ENCODE peak calls at places on chromosomes 2 and 18, in eight cellular contexts. D is DMS153, Y is fibroblast of the conjunctiva, J is GM13976, G is SW480, Z is germinal center, T is occipital lobe, S is HS-5. C is an unnamed sample.

GRCh38 chr2:27891063-27891819 is 712 bp downstream of the BABAM2 start:
- DNase-seq in Y (peak), J (peak), Z (peak), T (peak), D (peak), S (peak), G (peak), C (no peak)

GRCh38 chr2:127413782-127414743 is 4.2 kb upstream of the PROC start:
- DNase-seq in D (no peak), G (no peak), J (no peak), T (no peak), S (peak), Z (no peak), Y (peak), C (no peak)

GRCh38 chr18:47748093-47748796 is 182.2 kb downstream of the SMAD2 start:
- DNase-seq in D (no peak), J (no peak), T (no peak), Z (no peak), G (no peak), S (no peak), Y (no peak), C (no peak)

GRCh38 chr2:236136483-236136882 is 31.7 kb downstream of the GBX2 start:
- DNase-seq in S (no peak), Z (no peak), J (no peak), Y (no peak), D (no peak), G (no peak), T (no peak), C (peak)

GRCh38 chr2:55616509-55617159 is 788 bp downstream of the PPP4R3B start:
- DNase-seq in T (peak), D (peak), G (peak), S (peak), J (peak), Y (peak), Z (peak), C (peak)

GRCh38 chr2:222315443-222316121 is 16.8 kb upstream of the PAX3 start:
- DNase-seq in Z (no peak), S (no peak), J (no peak), Y (no peak), T (no peak), D (no peak), G (no peak), C (no peak)

GRCh38 chr2:151907933-151908882 is 80.0 kb upstream of the ARL5A start:
- DNase-seq in D (no peak), Z (no peak), Y (no peak), G (no peak), S (no peak), J (no peak), T (no peak), C (no peak)

GRCh38 chr2:233952335-233952734 is 35.2 kb downstream of the TRPM8 start:
- DNase-seq in S (no peak), T (no peak), J (no peak), D (no peak), Y (no peak), Z (no peak), G (no peak), C (no peak)

GRCh38 chr18:21949326-21950015 is 208.9 kb downstream of the MIB1 start:
- DNase-seq in Z (no peak), S (no peak), G (no peak), T (no peak), Y (no peak), D (no peak), J (no peak), C (no peak)

GRCh38 chr2:75752828-75753227 is 42.1 kb upstream of the GCFC2 start:
- DNase-seq in Y (no peak), Z (no peak), S (no peak), T (no peak), D (no peak), G (no peak), J (no peak), C (no peak)

GRCh38 chr18:72107647-72108046 is 436.5 kb downstream of the CBLN2 start:
- DNase-seq in G (peak), S (no peak), D (peak), J (no peak), Y (peak), Z (no peak), T (no peak), C (no peak)

GRCh38 chr2:184683923-184684322 is 85.6 kb downstream of the ZNF804A start:
- DNase-seq in G (no peak), Y (no peak), T (no peak), Z (no peak), J (no peak), D (peak), S (no peak), C (no peak)

GRCh38 chr18:27004056-27004829 is 138.7 kb upstream of the AQP4 start:
- DNase-seq in Y (peak), G (no peak), D (no peak), J (no peak), Z (no peak), S (no peak), T (no peak), C (no peak)

GRCh38 chr2:239946570-239947311 is 78.4 kb downstream of the NDUFA10 start:
- DNase-seq in S (no peak), J (no peak), Z (no peak), G (no peak), Y (no peak), T (no peak), D (no peak), C (peak)

GRCh38 chr2:224127871-224128501 is 88.9 kb upstream of the SERPINE2 start:
- DNase-seq in Y (peak), J (no peak), G (no peak), D (no peak), T (no peak), Z (no peak), S (no peak), C (no peak)

GRCh38 chr2:65050931-65051330 is 5.3 kb upstream of the CEP68 start:
- DNase-seq in Y (no peak), J (no peak), S (no peak), G (no peak), Z (no peak), T (no peak), D (no peak), C (no peak)

GRCh38 chr2:57330447-57330846 is 716.2 kb upstream of the VRK2 start:
- DNase-seq in G (no peak), D (no peak), S (peak), Y (no peak), Z (no peak), J (no peak), T (no peak), C (no peak)

GRCh38 chr2:200448460-200448859 is 61.4 kb downstream of the KCTD18 start:
- DNase-seq in Z (no peak), J (no peak), Y (no peak), T (no peak), G (no peak), D (no peak), S (no peak), C (no peak)

GRCh38 chr2:54757496-54757895 is 34.0 kb downstream of the EML6 start:
- DNase-seq in Z (peak), D (no peak), Y (no peak), G (no peak), S (no peak), T (peak), J (peak), C (peak)

GRCh38 chr18:27008575-27008974 is 143.1 kb upstream of the AQP4 start:
- DNase-seq in T (no peak), S (no peak), Z (no peak), J (no peak), G (no peak), Y (no peak), D (no peak), C (no peak)

GRCh38 chr2:191635333-191636234 is 42.4 kb upstream of the NABP1 start:
- DNase-seq in G (peak), T (no peak), Z (peak), Y (no peak), J (peak), D (no peak), S (peak), C (no peak)

GRCh38 chr18:42509702-42510424 is 554.8 kb downstream of the PIK3C3 start:
- DNase-seq in G (no peak), S (no peak), Y (no peak), D (no peak), T (no peak), Z (no peak), J (no peak), C (no peak)

GRCh38 chr2:27316655-27317412 is 6.1 kb downstream of the MPV17 start:
- DNase-seq in Z (no peak), D (peak), J (no peak), T (peak), Y (no peak), S (no peak), G (no peak), C (no peak)

GRCh38 chr2:407630-408029 is 119.7 kb upstream of the ALKAL2 start:
- DNase-seq in D (no peak), G (no peak), J (no peak), Z (no peak), S (no peak), T (no peak), Y (no peak), C (no peak)

GRCh38 chr2:233837694-233838229 is 16.6 kb downstream of the HJURP start:
- DNase-seq in T (no peak), Z (no peak), Y (no peak), D (no peak), J (no peak), S (no peak), G (no peak), C (no peak)

GRCh38 chr2:165573534-165574461 is 104.3 kb downstream of the CSRNP3 start:
- DNase-seq in J (no peak), S (no peak), T (peak), Y (no peak), D (peak), G (peak), Z (no peak), C (peak)

GRCh38 chr2:156147594-156148330 is 184.8 kb downstream of the NR4A2 start:
- DNase-seq in Y (no peak), D (no peak), Z (no peak), S (no peak), G (no peak), J (peak), T (no peak), C (no peak)

GRCh38 chr2:98505311-98505808 is 60.7 kb downstream of the INPP4A start:
- DNase-seq in J (no peak), Z (no peak), T (no peak), Y (no peak), S (no peak), D (peak), G (no peak), C (peak)

GRCh38 chr2:224405841-224406370 is 4.0 kb upstream of the FAM124B start:
- DNase-seq in J (no peak), G (no peak), D (no peak), Y (no peak), S (no peak), Z (no peak), T (no peak), C (no peak)

GRCh38 chr2:128423788-128424165 is 105.1 kb upstream of the HS6ST1 start:
- DNase-seq in T (no peak), J (no peak), D (no peak), Y (no peak), S (no peak), G (no peak), Z (no peak), C (peak)

C was measured in islet precursor cell.